ENCODE peak calls at places on chromosome 22, in seven cellular contexts. L is adrenal gland; U is upper lobe of left lung; N is lower lobe of right lung; T is naive thymus-derived CD4-positive, alpha-beta T cell; W is pancreas; C is mammary epithelial cell. O is an unnamed sample.

GRCh38 chr22:45010532-45010900 is 711 bp upstream of the PHF21B start:
- DNase-seq in L (no peak), U (no peak), N (peak; percentile 25), T (no peak), W (no peak), C (no peak), O (peak; percentile 43)

GRCh38 chr22:30921108-30921507 is 47.5 kb downstream of the MORC2 start:
- DNase-seq in L (no peak), U (no peak), N (no peak), T (no peak), W (no peak), C (peak; percentile 77), O (no peak)

GRCh38 chr22:32622004-32622761 is 147.6 kb downstream of the FBXO7 start:
- DNase-seq in L (peak; percentile 50), U (peak; percentile 55), N (no peak), T (no peak), W (no peak), C (no peak), O (peak; percentile 78)

GRCh38 chr22:29630987-29631386 is 27.6 kb downstream of the NF2 start:
- DNase-seq in L (no peak), U (no peak), N (no peak), T (no peak), W (no peak), C (no peak), O (no peak)

GRCh38 chr22:29202231-29203192 is 3.2 kb upstream of the EMID1 start:
- DNase-seq in L (no peak), U (peak; percentile 31), N (peak; percentile 67), T (no peak), W (no peak), C (no peak), O (peak; percentile 92)

GRCh38 chr22:45584621-45585436 is 82.1 kb downstream of the FBLN1 start:
- DNase-seq in L (no peak), U (no peak), N (peak; percentile 39), T (no peak), W (no peak), C (no peak), O (no peak)

GRCh38 chr22:19467912-19468311 is 11.1 kb downstream of the UFD1 start:
- DNase-seq in L (no peak), U (no peak), N (no peak), T (no peak), W (no peak), C (no peak), O (no peak)

GRCh38 chr22:23565288-23565941 is 14.7 kb downstream of the IGLL1 start:
- DNase-seq in L (no peak), U (no peak), N (no peak), T (peak; percentile 5), W (no peak), C (no peak), O (peak; percentile 87)

GRCh38 chr22:39170825-39171622 is 18.5 kb upstream of the CBX7 start:
- DNase-seq in L (peak; percentile 89), U (peak; percentile 84), N (peak; percentile 89), T (peak; percentile 79), W (peak; percentile 77), C (peak; percentile 69), O (peak; percentile 92)

GRCh38 chr22:27318516-27318915 is 483.0 kb downstream of the MN1 start:
- DNase-seq in L (no peak), U (no peak), N (no peak), T (no peak), W (no peak), C (no peak), O (no peak)

GRCh38 chr22:39090426-39091064 is 6.5 kb upstream of the APOBEC3H start:
- DNase-seq in L (no peak), U (peak; percentile 56), N (peak; percentile 60), T (peak; percentile 85), W (no peak), C (peak; percentile 98), O (peak; percentile 37)

GRCh38 chr22:33635766-33636165 is 284.5 kb downstream of the LARGE1 start:
- DNase-seq in L (no peak), U (no peak), N (no peak), T (no peak), W (no peak), C (no peak), O (no peak)

GRCh38 chr22:19066531-19067271 is 55.5 kb downstream of the DGCR2 start:
- DNase-seq in L (peak; percentile 59), U (no peak), N (peak; percentile 23), T (no peak), W (no peak), C (peak; percentile 72), O (no peak)

GRCh38 chr22:21778705-21779363 is 43.2 kb upstream of the YPEL1 start:
- DNase-seq in L (peak; percentile 18), U (no peak), N (no peak), T (no peak), W (no peak), C (peak; percentile 14), O (no peak)

GRCh38 chr22:44721206-44721605 is 19.2 kb downstream of the PRR5 start:
- DNase-seq in L (no peak), U (no peak), N (no peak), T (no peak), W (no peak), C (no peak), O (peak; percentile 82)

GRCh38 chr22:50507991-50508884 is at the start of gene NCAPH2:
- DNase-seq in L (peak; percentile 97), U (peak; percentile 94), N (peak; percentile 98), T (peak; percentile 97), W (peak; percentile 95), C (peak; percentile 93), O (peak; percentile 94)

GRCh38 chr22:39926175-39927152 is 25.6 kb downstream of the GRAP2 start:
- DNase-seq in L (no peak), U (no peak), N (no peak), T (peak; percentile 71), W (no peak), C (no peak), O (no peak)

GRCh38 chr22:34427436-34427835 is 507.2 kb upstream of the LARGE1 start:
- DNase-seq in L (no peak), U (no peak), N (no peak), T (no peak), W (no peak), C (peak; percentile 12), O (no peak)

GRCh38 chr22:29693151-29693550 is 26.7 kb upstream of the CABP7 start:
- DNase-seq in L (no peak), U (no peak), N (no peak), T (no peak), W (no peak), C (no peak), O (no peak)

GRCh38 chr22:39244073-39244495 is 698 bp downstream of the PDGFB start:
- DNase-seq in L (no peak), U (no peak), N (no peak), T (no peak), W (no peak), C (peak; percentile 43), O (no peak)

GRCh38 chr22:27241430-27242110 is 560.0 kb downstream of the MN1 start:
- DNase-seq in L (peak; percentile 39), U (no peak), N (no peak), T (no peak), W (peak; percentile 90), C (no peak), O (no peak)

GRCh38 chr22:44578516-44579230 is 80.6 kb upstream of the RTL6 start:
- DNase-seq in L (peak; percentile 5), U (peak; percentile 16), N (peak; percentile 18), T (no peak), W (peak; percentile 1), C (no peak), O (no peak)

DNA sequence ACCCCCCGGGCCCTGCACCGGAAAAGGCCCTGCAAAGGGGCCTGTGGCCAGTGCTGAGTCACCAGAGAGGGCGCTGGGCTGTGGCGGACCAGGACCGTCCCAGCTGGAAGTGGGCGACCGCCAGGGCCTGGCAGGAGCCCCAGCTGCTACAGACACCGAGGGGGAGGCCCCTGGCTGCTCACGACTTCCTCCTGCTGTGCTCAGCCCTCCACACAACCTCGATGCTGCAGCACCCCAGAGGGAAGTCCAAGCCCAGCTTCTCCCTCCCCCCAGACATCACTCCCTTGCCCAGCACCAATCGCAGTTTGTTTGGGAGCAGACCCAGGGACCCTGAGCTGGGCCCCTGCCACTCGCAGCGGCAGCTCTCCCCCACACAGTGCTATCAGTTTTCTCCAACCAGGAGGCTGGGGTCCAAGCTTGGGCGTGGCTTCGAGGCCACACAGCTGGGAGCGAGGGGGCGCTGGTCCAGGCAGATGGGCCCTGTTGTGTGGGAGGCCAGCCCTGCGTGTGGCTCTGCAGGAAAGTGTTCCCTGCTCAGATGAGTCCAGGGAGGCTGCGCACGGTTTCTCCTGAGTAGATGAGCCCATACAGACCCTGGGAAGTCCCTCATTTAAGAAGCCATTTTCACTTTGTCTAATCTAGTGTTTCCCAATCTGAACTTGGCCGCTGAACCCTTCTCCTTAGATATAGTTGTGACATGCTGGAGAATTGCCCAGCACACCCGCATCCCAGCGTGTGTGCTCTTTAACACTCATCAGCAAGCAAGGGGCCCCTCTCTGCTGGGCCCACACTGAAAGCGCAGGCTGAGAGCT is 5.6 kb upstream of the SH3BP1 start:
- DNase-seq in L (peak; percentile 84), U (peak; percentile 86), N (peak; percentile 89), T (peak; percentile 25), W (peak; percentile 67), C (no peak), O (peak; percentile 92)
- H3K4me3 ChIP-seq in L (no peak overlapping the region), U (peak overlapping the region; percentile 12), N (peak overlapping the region; percentile 20), T (peak overlapping the region; percentile 53), W (no peak overlapping the region), C (no peak overlapping the region), O (peak overlapping the region; percentile 20)

GRCh38 chr22:43170131-43170480 is 16.8 kb downstream of the TTLL12 start:
- DNase-seq in L (no peak), U (no peak), N (no peak), T (no peak), W (no peak), C (no peak), O (no peak)
- H3K36me3 ChIP-seq in L (peaks cover 68% of the 10 kb centered on the region), U (peaks cover 10% of the 10 kb centered on the region), N (peaks cover 75% of the 10 kb centered on the region), T (peaks cover 77% of the 10 kb centered on the region), W (peaks cover 12% of the 10 kb centered on the region), C (peaks cover 8% of the 10 kb centered on the region), O (peaks cover 35% of the 10 kb centered on the region)

GRCh38 chr22:26226538-26227297 is 57.5 kb downstream of the SEZ6L start:
- DNase-seq in L (no peak), U (no peak), N (no peak), T (no peak), W (no peak), C (no peak), O (no peak)

GRCh38 chr22:26235792-26236191 is 66.5 kb downstream of the SEZ6L start:
- DNase-seq in L (peak; percentile 56), U (no peak), N (no peak), T (no peak), W (no peak), C (no peak), O (no peak)

GRCh38 chr22:26234267-26234666 is 65.0 kb downstream of the SEZ6L start:
- DNase-seq in L (no peak), U (no peak), N (no peak), T (no peak), W (no peak), C (no peak), O (no peak)

DNA sequence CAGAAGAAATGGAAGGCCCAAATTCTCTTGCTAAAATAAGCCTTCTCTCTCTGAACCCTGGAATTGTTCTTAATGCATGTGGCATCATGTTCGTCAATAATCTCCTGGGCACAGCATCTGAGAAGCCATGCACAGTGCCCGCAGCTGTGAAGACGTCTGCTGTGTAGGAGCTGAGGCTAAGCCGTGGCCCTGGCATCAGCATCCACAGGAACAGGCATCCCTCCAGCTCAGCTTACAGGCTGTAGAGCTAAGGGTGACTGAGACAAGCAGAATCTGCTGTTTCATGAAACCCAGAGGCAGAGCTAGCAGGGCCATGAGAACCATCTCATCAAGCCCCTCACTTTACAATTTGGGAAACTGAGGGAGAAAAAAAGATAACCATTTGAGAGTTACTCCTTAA is 60.6 kb downstream of the SEZ6L start:
- DNase-seq in L (no peak), U (no peak), N (no peak), T (no peak), W (no peak), C (no peak), O (no peak)
- H3K27me3 ChIP-seq in L (no peaks in the 10 kb centered on the region), U (no peaks in the 10 kb centered on the region), N (peaks cover 19% of the 10 kb centered on the region), T (no peaks in the 10 kb centered on the region), W (no peaks in the 10 kb centered on the region), C (no peaks in the 10 kb centered on the region), O (no peaks in the 10 kb centered on the region)

GRCh38 chr22:46592390-46592872 is 27.8 kb upstream of the GRAMD4 start:
- DNase-seq in L (peak; percentile 58), U (no peak), N (peak; percentile 70), T (peak; percentile 40), W (peak; percentile 53), C (peak; percentile 67), O (no peak)
- H3K4me3 ChIP-seq in L (no peak overlapping the region), U (peak overlapping the region; percentile 6), N (peak overlapping the region; percentile 31), T (no peak overlapping the region), W (no peak overlapping the region), C (no peak overlapping the region), O (no peak overlapping the region)

O was measured in H7.